ENCODE peak calls at places on chromosomes 11 and 22, in six cellular contexts. One of them, this sample, is unnamed.

GRCh38 chr11:10514210-10514609 is 26.8 kb downstream of the RNF141 start:
- DNase-seq in astrocyte of the spinal cord: peak; percentile 26
- DNase-seq in mesendoderm: no peak
- DNase-seq in neural progenitor cell: no peak
- DNase-seq in right atrium auricular region: no peak
- DNase-seq in CD8-positive, alpha-beta T cell: no peak
- DNase-seq in this sample: no peak

GRCh38 chr11:62500066-62501035 is 46.3 kb downstream of the AHNAK start:
- DNase-seq in CD8-positive, alpha-beta T cell: no peak
- DNase-seq in right atrium auricular region: no peak
- DNase-seq in neural progenitor cell: no peak
- DNase-seq in mesendoderm: peak; percentile 83
- DNase-seq in astrocyte of the spinal cord: no peak
- DNase-seq in this sample: no peak

GRCh38 chr22:20267441-20268288 is 453 bp downstream of the RTN4R start:
- DNase-seq in neural progenitor cell: peak; percentile 81
- DNase-seq in CD8-positive, alpha-beta T cell: peak; percentile 15
- DNase-seq in mesendoderm: peak; percentile 20
- DNase-seq in astrocyte of the spinal cord: no peak
- DNase-seq in right atrium auricular region: no peak
- DNase-seq in this sample: peak; percentile 14

GRCh38 chr11:73965076-73965763 is 14.4 kb downstream of the DNAJB13 start:
- DNase-seq in right atrium auricular region: no peak
- DNase-seq in neural progenitor cell: peak; percentile 26
- DNase-seq in astrocyte of the spinal cord: no peak
- DNase-seq in mesendoderm: no peak
- DNase-seq in CD8-positive, alpha-beta T cell: no peak
- DNase-seq in this sample: no peak

GRCh38 chr22:19062139-19062789 is 59.9 kb downstream of the DGCR2 start:
- DNase-seq in right atrium auricular region: peak; percentile 13
- DNase-seq in CD8-positive, alpha-beta T cell: no peak
- DNase-seq in mesendoderm: no peak
- DNase-seq in astrocyte of the spinal cord: no peak
- DNase-seq in neural progenitor cell: no peak
- DNase-seq in this sample: no peak

GRCh38 chr11:88603499-88603898 is 266.0 kb upstream of the CTSC start:
- DNase-seq in right atrium auricular region: no peak
- DNase-seq in neural progenitor cell: no peak
- DNase-seq in CD8-positive, alpha-beta T cell: no peak
- DNase-seq in astrocyte of the spinal cord: peak; percentile 46
- DNase-seq in mesendoderm: no peak
- DNase-seq in this sample: no peak

GRCh38 chr11:3853935-3854659 is 1.4 kb upstream of the STIM1 start:
- DNase-seq in mesendoderm: no peak
- DNase-seq in right atrium auricular region: no peak
- DNase-seq in CD8-positive, alpha-beta T cell: peak; percentile 71
- DNase-seq in astrocyte of the spinal cord: no peak
- DNase-seq in neural progenitor cell: no peak
- DNase-seq in this sample: no peak

GRCh38 chr11:110529043-110529442 is 99.3 kb downstream of the FDX1 start:
- DNase-seq in neural progenitor cell: peak; percentile 12
- DNase-seq in mesendoderm: peak; percentile 62
- DNase-seq in astrocyte of the spinal cord: peak; percentile 10
- DNase-seq in CD8-positive, alpha-beta T cell: no peak
- DNase-seq in right atrium auricular region: no peak
- DNase-seq in this sample: no peak

GRCh38 chr11:76269661-76270322 is 63.5 kb upstream of the WNT11 start:
- DNase-seq in neural progenitor cell: no peak
- DNase-seq in astrocyte of the spinal cord: no peak
- DNase-seq in CD8-positive, alpha-beta T cell: no peak
- DNase-seq in mesendoderm: no peak
- DNase-seq in right atrium auricular region: no peak
- DNase-seq in this sample: no peak

GRCh38 chr11:115314330-115314729 is 189.9 kb downstream of the CADM1 start:
- DNase-seq in CD8-positive, alpha-beta T cell: no peak
- DNase-seq in mesendoderm: no peak
- DNase-seq in neural progenitor cell: no peak
- DNase-seq in astrocyte of the spinal cord: no peak
- DNase-seq in right atrium auricular region: no peak
- DNase-seq in this sample: no peak

GRCh38 chr11:28713850-28714249 is 605.7 kb downstream of the METTL15 start:
- DNase-seq in neural progenitor cell: no peak
- DNase-seq in right atrium auricular region: no peak
- DNase-seq in mesendoderm: no peak
- DNase-seq in CD8-positive, alpha-beta T cell: no peak
- DNase-seq in astrocyte of the spinal cord: no peak
- DNase-seq in this sample: no peak

GRCh38 chr11:86209806-86210657 is 34.5 kb upstream of the EED start:
- DNase-seq in mesendoderm: no peak
- DNase-seq in neural progenitor cell: no peak
- DNase-seq in CD8-positive, alpha-beta T cell: no peak
- DNase-seq in right atrium auricular region: no peak
- DNase-seq in astrocyte of the spinal cord: no peak
- DNase-seq in this sample: no peak

GRCh38 chr22:25404556-25404922 is 159.9 kb upstream of the GRK3 start:
- DNase-seq in right atrium auricular region: no peak
- DNase-seq in neural progenitor cell: peak; percentile 45
- DNase-seq in CD8-positive, alpha-beta T cell: no peak
- DNase-seq in mesendoderm: no peak
- DNase-seq in astrocyte of the spinal cord: no peak
- DNase-seq in this sample: no peak

GRCh38 chr11:78268516-78269410 is 80.0 kb downstream of the USP35 start:
- DNase-seq in mesendoderm: no peak
- DNase-seq in right atrium auricular region: peak; percentile 81
- DNase-seq in neural progenitor cell: no peak
- DNase-seq in astrocyte of the spinal cord: peak; percentile 16
- DNase-seq in CD8-positive, alpha-beta T cell: no peak
- DNase-seq in this sample: no peak

GRCh38 chr11:24754406-24754805 is 257.6 kb downstream of the LUZP2 start:
- DNase-seq in neural progenitor cell: no peak
- DNase-seq in right atrium auricular region: no peak
- DNase-seq in astrocyte of the spinal cord: no peak
- DNase-seq in CD8-positive, alpha-beta T cell: no peak
- DNase-seq in mesendoderm: no peak
- DNase-seq in this sample: no peak

GRCh38 chr22:20080445-20080775 is 369 bp downstream of the DGCR8 start:
- DNase-seq in astrocyte of the spinal cord: peak; percentile 51
- DNase-seq in mesendoderm: peak; percentile 71
- DNase-seq in CD8-positive, alpha-beta T cell: peak; percentile 73
- DNase-seq in right atrium auricular region: peak; percentile 63
- DNase-seq in neural progenitor cell: peak; percentile 87
- DNase-seq in this sample: peak; percentile 73

GRCh38 chr11:45106440-45106839 is 40.0 kb upstream of the PRDM11 start:
- DNase-seq in neural progenitor cell: no peak
- DNase-seq in mesendoderm: no peak
- DNase-seq in astrocyte of the spinal cord: no peak
- DNase-seq in CD8-positive, alpha-beta T cell: no peak
- DNase-seq in right atrium auricular region: no peak
- DNase-seq in this sample: no peak

GRCh38 chr22:18156878-18157713 is 7.1 kb downstream of the USP18 start:
- DNase-seq in neural progenitor cell: peak; percentile 86
- DNase-seq in astrocyte of the spinal cord: peak; percentile 99
- DNase-seq in CD8-positive, alpha-beta T cell: peak; percentile 31
- DNase-seq in right atrium auricular region: peak; percentile 84
- DNase-seq in mesendoderm: peak; percentile 93
- DNase-seq in this sample: peak; percentile 88

DNA sequence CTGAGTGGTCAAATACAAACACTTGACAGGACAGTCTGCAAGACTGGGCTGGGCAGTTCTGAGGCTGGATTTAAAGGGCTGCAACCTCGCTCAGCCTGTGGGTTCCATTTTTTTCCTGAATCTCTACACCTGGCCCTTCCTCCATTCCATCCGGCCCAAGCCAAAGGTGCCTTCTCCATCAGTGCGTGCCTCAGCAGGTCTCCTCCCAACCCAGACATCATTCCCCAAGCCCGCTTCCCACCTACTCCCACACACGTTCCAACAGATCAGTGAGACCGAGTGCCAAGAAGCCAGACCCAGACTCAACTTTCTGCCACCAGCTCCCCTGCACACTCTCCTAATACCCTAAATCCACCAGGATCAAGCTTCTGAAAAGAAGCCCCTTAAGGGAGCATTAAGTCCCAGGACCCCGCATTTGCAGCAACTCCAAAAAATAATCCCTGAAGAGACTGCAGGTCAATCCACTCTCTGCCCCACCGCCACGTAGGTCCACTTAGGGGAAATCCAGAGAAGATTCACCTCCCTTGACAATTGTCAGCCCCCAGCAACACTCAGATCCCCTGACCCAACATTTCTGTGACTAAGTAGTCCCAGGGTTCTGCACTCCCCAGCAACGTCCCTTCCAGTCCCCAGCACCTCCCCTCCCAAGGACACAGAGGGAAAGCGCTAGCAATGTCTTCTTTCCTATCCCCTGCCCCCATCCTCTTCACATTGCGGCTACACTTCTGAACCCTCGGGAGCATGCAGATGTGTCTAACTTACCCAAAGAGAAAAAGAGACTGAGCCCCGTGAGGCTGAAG is 639 bp downstream of the SCN2B start:
- DNase-seq in neural progenitor cell: no peak
- DNase-seq in right atrium auricular region: no peak
- DNase-seq in astrocyte of the spinal cord: no peak
- DNase-seq in mesendoderm: peak; percentile 54
- DNase-seq in CD8-positive, alpha-beta T cell: no peak
- DNase-seq in this sample: no peak
- H3K4me3 ChIP-seq in neural progenitor cell: peak overlapping the region; percentile 81
- H3K4me3 ChIP-seq in right atrium auricular region: peak overlapping the region; percentile 47
- H3K4me3 ChIP-seq in astrocyte of the spinal cord: no peak overlapping the region
- H3K4me3 ChIP-seq in mesendoderm: peak overlapping the region; percentile 52
- H3K4me3 ChIP-seq in CD8-positive, alpha-beta T cell: no peak overlapping the region
- H3K4me3 ChIP-seq in this sample: no peak overlapping the region

DNA sequence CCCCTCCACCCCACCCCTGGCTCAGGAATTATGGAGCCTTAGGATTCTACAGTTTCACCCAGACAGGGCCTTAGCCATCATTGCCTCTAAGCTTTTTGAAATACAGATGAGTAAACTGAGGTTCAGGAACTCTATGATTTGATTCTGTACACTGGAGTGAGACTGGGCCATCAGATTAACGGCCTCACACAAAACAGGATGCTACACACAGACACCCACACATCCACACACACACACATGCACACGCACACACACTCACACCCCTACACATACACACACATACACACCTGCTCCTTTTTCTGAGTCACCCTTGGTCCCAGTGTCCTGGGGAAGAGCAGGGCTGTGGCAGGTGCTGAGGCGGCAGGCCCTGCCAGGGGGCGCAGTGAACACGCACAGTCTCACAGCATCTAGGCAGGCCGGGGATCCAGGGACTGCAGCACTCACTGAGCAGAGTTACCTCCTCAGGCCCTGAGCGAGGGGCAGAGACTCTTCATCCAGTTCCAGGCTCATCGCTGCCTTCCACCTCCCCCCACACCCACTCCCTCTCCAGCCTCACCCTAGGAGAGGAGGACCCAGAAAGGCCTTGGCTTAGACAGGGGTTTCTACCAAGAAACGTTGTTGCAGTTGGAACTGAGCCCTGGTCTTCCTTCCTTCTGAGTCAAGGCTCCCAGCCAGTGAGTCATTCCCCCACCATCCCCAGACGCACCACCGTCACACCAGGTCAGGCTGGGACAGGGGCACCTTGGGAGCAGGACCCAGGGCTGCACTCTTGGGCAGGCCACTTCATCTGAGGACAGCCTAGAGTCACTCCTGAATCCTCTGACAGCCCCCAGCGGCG is 89.8 kb upstream of the PARVA start:
- DNase-seq in right atrium auricular region: peak; percentile 89
- DNase-seq in mesendoderm: peak; percentile 92
- DNase-seq in neural progenitor cell: peak; percentile 82
- DNase-seq in CD8-positive, alpha-beta T cell: no peak
- DNase-seq in astrocyte of the spinal cord: peak; percentile 99
- DNase-seq in this sample: peak; percentile 94
- H3K4me3 ChIP-seq in right atrium auricular region: no peak overlapping the region
- H3K4me3 ChIP-seq in mesendoderm: no peak overlapping the region
- H3K4me3 ChIP-seq in neural progenitor cell: no peak overlapping the region
- H3K4me3 ChIP-seq in CD8-positive, alpha-beta T cell: no peak overlapping the region
- H3K4me3 ChIP-seq in astrocyte of the spinal cord: peak overlapping the region; percentile 34
- H3K4me3 ChIP-seq in this sample: peak overlapping the region; percentile 17

DNA sequence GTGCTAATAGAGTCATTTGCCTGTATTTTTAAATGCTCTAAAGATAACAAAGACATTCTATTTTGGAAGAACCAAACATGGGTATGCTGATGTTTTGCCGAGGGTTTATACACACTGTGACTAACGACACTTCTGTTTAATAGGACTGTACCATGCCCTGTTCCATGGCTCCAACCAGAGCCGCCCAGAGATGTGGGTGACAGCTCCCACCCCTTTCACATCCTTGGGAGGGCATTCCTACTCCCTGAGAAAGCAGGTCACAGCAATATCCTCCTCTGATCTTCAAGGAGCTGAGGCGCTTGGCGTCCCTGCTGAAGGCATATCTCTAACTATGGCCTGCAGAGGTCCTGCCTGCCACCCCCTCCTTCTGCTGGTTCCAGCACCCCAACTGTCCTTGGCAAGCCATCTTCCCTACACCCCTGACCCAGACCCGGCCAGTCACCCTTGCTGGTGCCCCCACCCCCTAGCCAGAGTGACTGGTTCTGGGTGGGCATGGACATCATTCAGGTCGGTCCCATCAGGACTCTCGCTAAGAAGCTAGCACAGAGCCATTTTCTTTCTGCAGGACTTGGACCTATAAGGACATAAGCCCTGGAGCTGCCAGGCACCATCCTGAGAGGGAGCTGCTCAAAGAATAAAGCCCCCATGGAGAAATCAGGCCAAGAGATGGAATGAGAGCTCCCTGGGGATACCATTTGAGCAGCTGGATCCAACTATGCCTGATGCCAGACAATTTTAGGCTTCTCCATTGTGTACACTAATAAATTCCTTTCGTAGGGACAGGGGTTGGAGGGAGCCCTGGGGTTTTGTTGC is 381.3 kb downstream of the CTTN start:
- DNase-seq in neural progenitor cell: no peak
- DNase-seq in astrocyte of the spinal cord: no peak
- DNase-seq in CD8-positive, alpha-beta T cell: no peak
- DNase-seq in mesendoderm: no peak
- DNase-seq in right atrium auricular region: no peak
- DNase-seq in this sample: no peak
- H3K4me3 ChIP-seq in neural progenitor cell: no peak overlapping the region
- H3K4me3 ChIP-seq in astrocyte of the spinal cord: no peak overlapping the region
- H3K4me3 ChIP-seq in CD8-positive, alpha-beta T cell: no peak overlapping the region
- H3K4me3 ChIP-seq in mesendoderm: no peak overlapping the region
- H3K4me3 ChIP-seq in right atrium auricular region: no peak overlapping the region
- H3K4me3 ChIP-seq in this sample: no peak overlapping the region

DNA sequence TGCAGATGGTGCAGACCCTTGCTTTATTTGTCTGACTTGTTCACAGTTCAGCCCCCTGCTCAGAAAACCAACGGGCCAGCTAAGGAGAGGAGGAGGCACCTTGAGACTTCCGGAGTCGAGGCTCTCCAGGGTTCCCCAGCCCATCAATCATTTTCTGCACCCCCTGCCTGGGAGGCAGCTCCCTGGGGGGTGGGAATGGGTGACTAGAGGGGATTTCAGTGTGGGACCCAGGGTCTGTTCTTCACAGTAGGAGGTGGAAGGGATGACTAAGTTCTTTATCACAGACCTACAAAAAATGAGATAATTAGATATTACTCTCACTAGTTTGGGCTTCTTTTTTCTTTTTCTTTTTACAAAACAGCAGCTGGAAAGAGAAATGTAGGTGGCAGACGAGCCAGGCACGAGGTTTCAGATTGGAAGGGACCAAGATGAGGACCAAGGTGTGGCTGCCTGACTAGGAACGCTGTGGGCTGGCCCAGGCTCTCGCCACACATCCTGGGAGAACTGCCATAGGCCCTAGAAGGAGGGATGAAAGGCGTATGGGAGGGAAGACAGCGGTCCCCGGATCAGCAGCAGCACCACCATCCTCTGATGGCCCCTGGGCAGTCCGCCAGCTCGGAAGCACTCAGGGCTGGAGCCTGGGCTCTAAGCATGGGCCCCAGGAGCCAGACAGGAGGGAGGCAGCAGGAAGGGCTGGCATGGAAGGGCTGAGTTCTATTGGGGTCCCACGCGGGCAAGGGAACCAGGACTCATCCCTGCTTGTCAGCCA is 14.2 kb downstream of the TXN2 start:
- DNase-seq in astrocyte of the spinal cord: peak; percentile 88
- DNase-seq in mesendoderm: no peak
- DNase-seq in right atrium auricular region: no peak
- DNase-seq in neural progenitor cell: no peak
- DNase-seq in CD8-positive, alpha-beta T cell: no peak
- DNase-seq in this sample: peak; percentile 85
- H3K4me3 ChIP-seq in astrocyte of the spinal cord: no peak overlapping the region
- H3K4me3 ChIP-seq in mesendoderm: no peak overlapping the region
- H3K4me3 ChIP-seq in right atrium auricular region: no peak overlapping the region
- H3K4me3 ChIP-seq in neural progenitor cell: no peak overlapping the region
- H3K4me3 ChIP-seq in CD8-positive, alpha-beta T cell: no peak overlapping the region
- H3K4me3 ChIP-seq in this sample: no peak overlapping the region

This sample was measured in MG63.